ENCODE peak calls at places on chromosome 19, in four cellular contexts. J is CD8-positive, alpha-beta T cell; M is aorta; P is substantia nigra. O is an unnamed sample.

GRCh38 chr19:34041922-34042521 is 130.3 kb upstream of the LSM14A start:
- DNase-seq in J (peak; percentile 36), M (peak; percentile 73), P (no peak), O (peak; percentile 71)

GRCh38 chr19:46992699-46993535 is 26.7 kb upstream of the NPAS1 start:
- DNase-seq in M (peak; percentile 38), P (no peak), J (no peak), O (no peak)

GRCh38 chr19:6551607-6552450 is 21.0 kb downstream of the TNFSF9 start:
- DNase-seq in J (peak; percentile 33), P (no peak), M (peak; percentile 53), O (peak; percentile 75)

GRCh38 chr19:48926909-48927308 is 6.6 kb upstream of the DHDH start:
- DNase-seq in J (no peak), P (no peak), M (peak; percentile 83), O (no peak)

GRCh38 chr19:55075366-55075998 is at the start of gene EPS8L1:
- DNase-seq in M (no peak), P (no peak), J (no peak), O (no peak)

GRCh38 chr19:33368074-33368864 is 5.2 kb upstream of the CEBPG start:
- DNase-seq in P (no peak), M (no peak), J (no peak), O (no peak)

GRCh38 chr19:46482645-46483044 is 11.3 kb upstream of the PNMA8A start:
- DNase-seq in J (no peak), P (no peak), M (no peak), O (no peak)

GRCh38 chr19:34502582-34503545 is 21.3 kb downstream of the WTIP start:
- DNase-seq in M (no peak), J (no peak), P (no peak), O (no peak)

GRCh38 chr19:5308471-5309437 is 31.9 kb downstream of the PTPRS start:
- DNase-seq in M (peak; percentile 86), J (no peak), P (peak; percentile 48), O (no peak)

GRCh38 chr19:49097453-49098288 is 12.4 kb downstream of the SNRNP70 start:
- DNase-seq in M (peak; percentile 74), P (no peak), J (peak; percentile 61), O (peak; percentile 87)

GRCh38 chr19:19315444-19315843 is 4.9 kb downstream of the SUGP1 start:
- DNase-seq in M (no peak), J (no peak), P (no peak), O (no peak)

GRCh38 chr19:46753420-46754155 is 7.3 kb upstream of the STRN4 start:
- DNase-seq in J (peak; percentile 53), M (peak; percentile 69), P (no peak), O (peak; percentile 84)

GRCh38 chr19:40302224-40303011 is 17.3 kb upstream of the AKT2 start:
- DNase-seq in J (no peak), M (no peak), P (no peak), O (no peak)

GRCh38 chr19:42284641-42285341 is 15.7 kb downstream of the CIC start:
- DNase-seq in J (no peak), P (no peak), M (no peak), O (peak; percentile 39)

GRCh38 chr19:15869109-15869555 is 28.7 kb downstream of the CYP4F2 start:
- DNase-seq in J (peak; percentile 7), M (no peak), P (no peak), O (peak; percentile 31)

GRCh38 chr19:3046621-3047306 is 15.5 kb downstream of the TLE5 start:
- DNase-seq in J (no peak), P (no peak), M (no peak), O (peak; percentile 57)

GRCh38 chr19:29404951-29405727 is 120.7 kb upstream of the VSTM2B start:
- DNase-seq in P (no peak), M (no peak), J (no peak), O (no peak)

DNA sequence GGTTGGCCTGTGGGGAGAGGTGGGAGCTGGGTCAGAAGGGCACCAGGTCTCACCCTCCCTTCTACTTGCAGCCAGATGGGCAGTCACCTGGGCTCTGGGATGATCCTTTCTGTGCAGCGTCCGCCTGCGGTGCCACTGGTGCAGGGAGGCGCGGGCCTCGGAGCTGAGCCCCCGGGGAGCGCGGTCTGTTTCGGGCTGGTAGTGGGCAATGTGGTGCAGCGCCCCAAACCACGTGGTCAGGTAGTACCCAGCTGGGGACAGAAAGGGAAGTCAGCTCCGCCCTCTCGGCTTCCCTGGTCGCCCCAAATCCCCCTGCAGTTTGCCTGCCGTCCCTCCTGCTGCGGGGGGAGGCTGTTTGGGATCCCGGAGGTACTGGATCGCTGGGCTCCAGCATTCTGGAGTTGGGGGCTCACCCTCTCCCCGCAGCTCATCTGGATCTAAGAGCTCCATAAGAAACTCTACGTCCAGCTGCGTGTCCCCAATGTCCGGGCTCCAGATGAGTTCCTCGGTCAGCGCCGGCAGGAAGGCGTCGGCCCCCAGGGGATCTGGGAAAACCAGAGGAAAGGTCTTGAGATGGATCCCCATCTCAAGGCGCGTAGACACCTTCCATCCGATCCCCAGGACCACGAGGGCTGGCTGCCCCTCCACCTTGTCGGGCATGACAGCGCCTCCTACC is 8.8 kb downstream of the RINL start:
- DNase-seq in J (no peak), P (no peak), M (no peak), O (no peak)
- H3K27ac ChIP-seq in J (peak overlapping the region; percentile 50), P (no peak overlapping the region), M (no peak overlapping the region), O (no peak overlapping the region)

GRCh38 chr19:8500158-8500557 is 2.3 kb downstream of the PRAM1 start:
- DNase-seq in J (no peak), P (no peak), M (no peak), O (no peak)

GRCh38 chr19:8501547-8501946 is 893 bp downstream of the PRAM1 start:
- DNase-seq in M (no peak), P (no peak), J (no peak), O (no peak)

GRCh38 chr19:8504171-8504570 is 1.7 kb upstream of the PRAM1 start:
- DNase-seq in J (no peak), P (no peak), M (no peak), O (no peak)

GRCh38 chr19:8503506-8503905 is 1.1 kb upstream of the PRAM1 start:
- DNase-seq in P (no peak), M (no peak), J (no peak), O (no peak)

DNA sequence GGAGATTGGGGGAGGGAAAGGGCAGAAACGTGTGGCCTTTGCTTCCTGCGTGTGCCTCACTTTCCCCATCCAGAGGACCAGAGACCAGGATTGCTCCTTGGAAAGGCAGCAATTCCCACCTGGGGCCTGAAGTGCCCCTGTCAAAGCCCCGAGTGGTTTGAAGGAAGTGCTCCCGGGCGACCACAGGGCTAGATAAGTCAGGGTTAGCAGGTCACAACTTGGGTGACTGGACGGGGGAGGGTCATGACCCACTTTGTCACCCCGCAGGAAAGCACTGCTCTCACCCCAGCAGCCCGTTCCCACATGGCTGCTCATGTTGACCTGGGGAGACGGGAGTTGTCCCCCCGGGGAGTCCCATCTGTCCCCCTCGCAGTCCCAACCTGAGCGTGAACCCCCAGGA is 472 bp downstream of the PRAM1 start:
- DNase-seq in M (no peak), J (no peak), P (no peak), O (no peak)
- H3K27ac ChIP-seq in M (no peak overlapping the region), J (no peak overlapping the region), P (peak overlapping the region; percentile 21), O (no peak overlapping the region)

DNA sequence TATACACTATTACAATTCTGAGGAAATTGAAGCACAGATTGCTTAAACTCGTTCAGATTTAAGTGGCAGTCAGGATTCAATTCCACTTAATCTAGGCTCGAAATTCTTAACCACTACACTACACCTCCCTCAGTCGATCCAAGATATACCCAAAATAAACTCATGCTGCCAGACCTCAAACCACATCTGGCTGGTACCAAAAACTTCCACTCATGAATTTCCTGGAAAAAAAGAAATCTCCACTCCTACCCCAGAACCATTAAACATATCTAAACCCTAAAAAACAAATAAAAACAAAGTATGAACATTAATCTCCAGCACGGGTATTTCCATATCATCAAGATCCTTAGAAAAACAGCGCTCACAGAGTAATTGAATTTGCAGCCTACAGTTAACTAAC is 1.1 kb downstream of the ZFP30 start:
- DNase-seq in M (no peak), P (no peak), J (no peak), O (no peak)
- H3K27ac ChIP-seq in M (no peak overlapping the region), P (peak overlapping the region; percentile 93), J (no peak overlapping the region), O (peak overlapping the region; percentile 93)

GRCh38 chr19:1374250-1374577 is 9.5 kb upstream of the NDUFS7 start:
- DNase-seq in P (no peak), M (no peak), J (no peak), O (no peak)
- H3K27ac ChIP-seq in P (peak overlapping the region; percentile 42), M (no peak overlapping the region), J (no peak overlapping the region), O (no peak overlapping the region)